ENCODE peak calls at places on chromosome 22, in five cellular contexts. W is mucosa of descending colon; L is fibroblast of mammary gland; U is memory B cell; E is stimulated activated naive CD8-positive, alpha-beta T cell treated with anti-CD3 and anti-CD28 coated beads, Interleukin-15, Interleukin-2, amounts not matched to agents 100 U/mL and 50 U/mL, for 24 hours. M is an unnamed sample.

GRCh38 chr22:27918351-27919221 is 470 bp downstream of the PITPNB start:
- DNase-seq in U (peak; percentile 39), L (peak; percentile 48), E (peak; percentile 73), W (peak; percentile 46), M (peak; percentile 53)

GRCh38 chr22:41263704-41264103 is 22.3 kb downstream of the RANGAP1 start:
- DNase-seq in L (no peak), W (no peak), U (no peak), E (no peak), M (no peak)

GRCh38 chr22:30296851-30297250 is 7.5 kb upstream of the CASTOR1 start:
- DNase-seq in L (no peak), W (no peak), U (no peak), E (no peak), M (no peak)

GRCh38 chr22:25923952-25924351 is 182.0 kb downstream of the MYO18B start:
- DNase-seq in E (no peak), W (no peak), L (no peak), U (no peak), M (no peak)

GRCh38 chr22:42520663-42521546 is 1.3 kb upstream of the RRP7A start:
- DNase-seq in E (no peak), W (no peak), L (peak; percentile 22), U (no peak), M (no peak)

GRCh38 chr22:50530857-50531545 is 1.2 kb upstream of the TYMP start:
- DNase-seq in W (peak; percentile 92), E (peak; percentile 91), L (peak; percentile 86), U (peak; percentile 87), M (no peak)

GRCh38 chr22:32803020-32803758 is 1.7 kb downstream of the TIMP3 start:
- DNase-seq in U (no peak), E (no peak), L (peak; percentile 68), W (no peak), M (no peak)

GRCh38 chr22:38032681-38033521 is 24.3 kb upstream of the PICK1 start:
- DNase-seq in L (peak; percentile 96), E (no peak), U (no peak), W (no peak), M (no peak)

GRCh38 chr22:37121887-37122591 is 12.5 kb upstream of the TMPRSS6 start:
- DNase-seq in L (peak; percentile 14), W (peak; percentile 47), E (peak; percentile 89), U (peak; percentile 49), M (peak; percentile 92)

GRCh38 chr22:27888310-27888709 is 30.7 kb downstream of the PITPNB start:
- DNase-seq in U (no peak), W (no peak), E (no peak), L (no peak), M (no peak)

GRCh38 chr22:36914383-36914752 is 940 bp downstream of the CSF2RB start:
- DNase-seq in L (no peak), W (no peak), U (no peak), E (no peak), M (no peak)

GRCh38 chr22:19765477-19766234 is 5.1 kb downstream of the TBX1 start:
- DNase-seq in U (no peak), W (no peak), L (no peak), E (no peak), M (no peak)

GRCh38 chr22:25334091-25334490 is 114.7 kb downstream of the CRYBB2 start:
- DNase-seq in E (peak; percentile 75), L (peak; percentile 8), W (peak; percentile 91), U (no peak), M (no peak)

GRCh38 chr22:39514373-39514973 is 5.9 kb upstream of the ATF4 start:
- DNase-seq in E (peak; percentile 68), L (peak; percentile 44), W (peak; percentile 89), U (peak; percentile 70), M (peak; percentile 29)

GRCh38 chr22:19822301-19823117 is 32.2 kb downstream of the GNB1L start:
- DNase-seq in W (no peak), U (no peak), E (no peak), L (no peak), M (no peak)

GRCh38 chr22:36056980-36057379 is 28.4 kb upstream of the RBFOX2 start:
- DNase-seq in E (no peak), U (no peak), L (peak; percentile 60), W (no peak), M (no peak)

GRCh38 chr22:48353116-48353947 is 1474.3 kb downstream of the BRD1 start:
- DNase-seq in E (no peak), W (no peak), L (no peak), U (no peak), M (no peak)

GRCh38 chr22:50416996-50417395 is 57.8 kb downstream of the SBF1 start:
- DNase-seq in W (no peak), L (no peak), U (no peak), E (no peak), M (no peak)

GRCh38 chr22:42619261-42620063 is 4.8 kb upstream of the POLDIP3 start:
- DNase-seq in L (no peak), U (no peak), W (no peak), E (no peak), M (no peak)

GRCh38 chr22:24155597-24156145 is 25.6 kb upstream of the SUSD2 start:
- DNase-seq in E (peak; percentile 63), U (no peak), L (peak; percentile 61), W (peak; percentile 77), M (peak; percentile 53)

GRCh38 chr22:45934168-45934564 is 42.8 kb downstream of the WNT7B start:
- DNase-seq in L (no peak), E (no peak), W (no peak), U (no peak), M (no peak)

GRCh38 chr22:48054596-48054995 is 1292.1 kb downstream of the TBC1D22A start:
- DNase-seq in L (no peak), E (no peak), W (no peak), U (no peak), M (no peak)

GRCh38 chr22:48949375-48950149 is 878.1 kb downstream of the BRD1 start:
- DNase-seq in L (no peak), U (peak; percentile 0), W (no peak), E (no peak), M (no peak)

M was measured in stimulated activated naive CD4-positive, alpha-beta T cell.